ENCODE peak calls at places on chromosome 14, in four cellular contexts. R is bronchial epithelial cell, O is hepatocyte, N is prostate gland. T is an unnamed sample.

GRCh38 chr14:91138511-91139359 is 24.9 kb downstream of the DGLUCY start:
- DNase-seq in R (peak), N (no peak), O (no peak), T (peak)

GRCh38 chr14:39230416-39230815 is 3.3 kb upstream of the MIA2 start:
- DNase-seq in R (peak), N (no peak), O (no peak), T (peak)

GRCh38 chr14:63039800-63040380 is 5.4 kb downstream of the KCNH5 start:
- DNase-seq in N (no peak), O (peak), R (peak), T (peak)

GRCh38 chr14:63893701-63894458 is 41.1 kb downstream of the SYNE2 start:
- DNase-seq in N (peak), O (peak), R (peak), T (peak)

GRCh38 chr14:23578560-23579310 is at the start of gene JPH4:
- DNase-seq in N (no peak), R (no peak), O (peak), T (no peak)

GRCh38 chr14:105069887-105070759 is 4.9 kb upstream of the GPR132 start:
- DNase-seq in O (peak), R (no peak), N (no peak), T (peak)

GRCh38 chr14:103624860-103625259 is 4.2 kb upstream of the KLC1 start:
- DNase-seq in R (peak), N (peak), O (peak), T (peak)

GRCh38 chr14:61477845-61478438 is 156.6 kb downstream of the PRKCH start:
- DNase-seq in R (no peak), N (no peak), O (no peak), T (peak)

GRCh38 chr14:79842270-79842669 is 369.0 kb downstream of the DIO2 start:
- DNase-seq in R (peak), O (peak), N (no peak), T (peak)

GRCh38 chr14:104893435-104894207 is 28.6 kb downstream of the CEP170B start:
- DNase-seq in R (no peak), N (peak), O (peak), T (no peak)

GRCh38 chr14:24369463-24369862 is 1.5 kb downstream of the NFATC4 start:
- DNase-seq in O (no peak), N (no peak), R (no peak), T (no peak)

GRCh38 chr14:55731881-55732498 is 152.0 kb downstream of the KTN1 start:
- DNase-seq in R (no peak), N (no peak), O (peak), T (peak)

GRCh38 chr14:23173796-23174195 is 9.7 kb downstream of the SLC7A8 start:
- DNase-seq in N (no peak), R (no peak), O (no peak), T (no peak)

GRCh38 chr14:65095633-65096205 is 6.6 kb downstream of the MAX start:
- DNase-seq in R (no peak), O (peak), N (peak), T (peak)

GRCh38 chr14:52078721-52079120 is 9.9 kb upstream of the NID2 start:
- DNase-seq in N (no peak), O (no peak), R (no peak), T (no peak)

GRCh38 chr14:35390577-35391387 is 13.8 kb downstream of the NFKBIA start:
- DNase-seq in N (no peak), O (no peak), R (peak), T (no peak)

GRCh38 chr14:65948302-65948701 is 535.8 kb downstream of the FUT8 start:
- DNase-seq in O (no peak), N (no peak), R (no peak), T (no peak)

GRCh38 chr14:36229262-36229661 is 52.7 kb upstream of the PTCSC3 start:
- DNase-seq in O (no peak), R (no peak), N (no peak), T (no peak)

GRCh38 chr14:103204852-103205540 is 81.7 kb downstream of the TNFAIP2 start:
- DNase-seq in N (no peak), O (peak), R (peak), T (peak)

GRCh38 chr14:101808020-101808641 is 46.6 kb downstream of the PPP2R5C start:
- DNase-seq in R (no peak), O (peak), N (no peak), T (no peak)

GRCh38 chr14:78310263-78310662 is 140.1 kb downstream of the NRXN3 start:
- DNase-seq in R (no peak), O (no peak), N (no peak), T (no peak)

GRCh38 chr14:49417790-49418189 is 168.4 kb downstream of the RPS29 start:
- DNase-seq in O (no peak), R (no peak), N (no peak), T (no peak)

GRCh38 chr14:86038401-86038985 is 508.5 kb downstream of the FLRT2 start:
- DNase-seq in N (no peak), R (peak), O (peak), T (peak)

GRCh38 chr14:82621881-82622450 is 1088.3 kb upstream of the SEL1L start:
- DNase-seq in O (no peak), N (no peak), R (no peak), T (no peak)

GRCh38 chr14:92121207-92121669 is 268 bp downstream of the NDUFB1 start:
- DNase-seq in R (peak), N (peak), O (peak), T (peak)

GRCh38 chr14:20569066-20569465 is 8.2 kb upstream of the RNASE9 start:
- DNase-seq in O (no peak), N (no peak), R (no peak), T (no peak)

GRCh38 chr14:58780595-58780994 is 142.8 kb downstream of the DACT1 start:
- DNase-seq in O (peak), N (no peak), R (no peak), T (no peak)

GRCh38 chr14:68466491-68466977 is 326.3 kb downstream of the ZFP36L1 start:
- DNase-seq in R (peak), O (peak), N (no peak), T (peak)

GRCh38 chr14:75259510-75259855 is 19.1 kb upstream of the FOS start:
- DNase-seq in O (peak), R (peak), N (no peak), T (peak)

GRCh38 chr14:64187331-64187730 is 106.8 kb downstream of the ESR2 start:
- DNase-seq in O (no peak), R (no peak), N (no peak), T (no peak)

GRCh38 chr14:57739543-57739942 is 126.3 kb downstream of the SLC35F4 start:
- DNase-seq in N (no peak), O (no peak), R (no peak), T (no peak)

GRCh38 chr14:57732886-57733285 is 133.0 kb downstream of the SLC35F4 start:
- DNase-seq in R (peak), O (peak), N (no peak), T (peak)

GRCh38 chr14:57736391-57736790 is 129.5 kb downstream of the SLC35F4 start:
- DNase-seq in R (peak), N (no peak), O (no peak), T (no peak)

GRCh38 chr14:57737598-57737997 is 128.3 kb downstream of the SLC35F4 start:
- DNase-seq in R (no peak), O (no peak), N (no peak), T (no peak)
- TF ChIP-seq CTCF in R (no peak), O (no peak), N (no peak), T (no peak)

GRCh38 chr14:74042296-74042695 is 23.1 kb downstream of the BBOF1 start:
- DNase-seq in N (no peak), O (no peak), R (no peak), T (no peak)
- H3K4me3 ChIP-seq in N (no peak), O (no peak), R (no peak), T (no peak)

GRCh38 chr14:99430491-99430890 is 50.2 kb downstream of the SETD3 start:
- DNase-seq in N (no peak), R (peak), O (no peak), T (peak)
- TF ChIP-seq CTCF in N (no peak), R (peak), O (peak), T (peak)

GRCh38 chr14:67411375-67411774 is 590 bp downstream of the PLEK2 start:
- DNase-seq in N (no peak), O (no peak), R (no peak), T (no peak)
- H3K4me3 ChIP-seq in N (peak), O (no peak), R (peak), T (peak)

GRCh38 chr14:100246809-100247428 is 8.0 kb downstream of the YY1 start:
- DNase-seq in R (peak), N (no peak), O (peak), T (peak)
- TF ChIP-seq CTCF in R (peak), N (peak), O (peak), T (peak)

GRCh38 chr14:70644016-70644415 is 2.3 kb downstream of the TTC9 start:
- DNase-seq in O (no peak), R (no peak), N (no peak), T (no peak)
- H3K4me3 ChIP-seq in O (no peak), R (no peak), N (no peak), T (no peak)

DNA sequence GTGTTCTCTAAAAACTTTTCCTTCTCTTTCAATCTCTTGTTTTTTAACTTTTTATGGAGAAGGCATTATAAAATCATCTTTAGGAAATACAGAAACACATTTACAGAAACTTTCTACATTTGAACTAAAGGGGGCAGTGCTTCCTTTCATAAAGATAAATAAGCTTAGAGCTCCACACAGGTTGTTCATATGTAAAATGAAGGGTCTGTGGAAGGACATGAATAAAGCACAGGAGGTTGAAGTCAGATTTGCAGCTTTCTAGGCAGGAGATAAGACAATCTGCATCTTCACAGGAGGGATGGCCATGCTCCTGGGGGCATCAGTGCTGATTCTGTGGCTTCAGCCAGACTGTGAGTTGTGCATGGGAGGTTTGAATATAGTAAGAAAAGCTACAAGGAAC is 426.0 kb downstream of the DAD1 start:
- DNase-seq in N (no peak), R (peak), O (peak), T (no peak)
- TF ChIP-seq CTCF in N (no peak), R (no peak), O (peak), T (peak)

GRCh38 chr14:77265561-77266335 is 5.3 kb downstream of the NGB start:
- DNase-seq in O (no peak), N (no peak), R (no peak), T (no peak)
- H3K4me3 ChIP-seq in O (no peak), N (no peak), R (no peak), T (no peak)

T was measured in cardiac fibroblast.